ENCODE peak calls at places on chromosomes 16 and 17, in seven cellular contexts. U is activated CD4-positive, alpha-beta T cell treated with anti-CD3 and anti-CD28 coated beads, Interleukin-2, amount 50 U/mL, for 24 hours; M is stimulated activated CD4-positive, alpha-beta T cell treated with anti-CD3 and anti-CD28 coated beads, Interleukin-1b, Interleukin-23, amount 100 ng/mL, for 1 hour; B is effector CD4-positive, alpha-beta T cell; A is stimulated activated CD8-positive, alpha-beta memory T cell treated with anti-CD3 and anti-CD28 coated beads, Interleukin-15, amount 100 ng/mL, for 1 hour; Z is cardiac fibroblast; W is AG20443. I is an unnamed sample.

GRCh38 chr17:40363480-40363838 is 1.1 kb downstream of the GJD3 start:
- DNase-seq in A (no peak), Z (no peak), W (peak; percentile 66), U (no peak), M (no peak), B (no peak), I (no peak)

GRCh38 chr17:44315760-44316731 is 7.6 kb downstream of the RUNDC3A start:
- DNase-seq in Z (no peak), B (no peak), A (no peak), M (no peak), W (no peak), U (no peak), I (no peak)

GRCh38 chr17:59561042-59561441 is 4.4 kb upstream of the DHX40 start:
- DNase-seq in B (no peak), U (no peak), Z (peak; percentile 13), W (peak; percentile 20), M (no peak), A (no peak), I (no peak)

GRCh38 chr17:17533901-17534441 is 37.8 kb upstream of the RASD1 start:
- DNase-seq in W (no peak), U (no peak), M (no peak), A (no peak), Z (no peak), B (no peak), I (no peak)

GRCh38 chr17:59618894-59619312 is 792 bp upstream of the CLTC start:
- DNase-seq in U (no peak), Z (peak; percentile 96), M (peak; percentile 83), B (no peak), W (no peak), A (no peak), I (peak; percentile 50)

GRCh38 chr17:1043601-1044251 is 46.8 kb downstream of the TIMM22 start:
- DNase-seq in M (no peak), U (no peak), W (no peak), Z (peak; percentile 69), B (no peak), A (no peak), I (no peak)

GRCh38 chr16:49547448-49547847 is 173.8 kb downstream of the C16orf78 start:
- DNase-seq in U (no peak), B (no peak), W (no peak), A (no peak), Z (no peak), M (no peak), I (no peak)

GRCh38 chr16:88478115-88478514 is 25.0 kb downstream of the ZFPM1 start:
- DNase-seq in B (peak; percentile 37), W (no peak), A (no peak), M (no peak), U (no peak), Z (no peak), I (no peak)

GRCh38 chr17:30290077-30290476 is 1.7 kb downstream of the BLMH start:
- DNase-seq in U (no peak), Z (no peak), M (no peak), B (no peak), A (no peak), W (no peak), I (no peak)

GRCh38 chr17:2253768-2254406 is 49.7 kb downstream of the SMG6 start:
- DNase-seq in W (no peak), A (no peak), Z (no peak), U (peak; percentile 46), M (no peak), B (no peak), I (no peak)

GRCh38 chr17:6303664-6304063 is 131.3 kb downstream of the AIPL1 start:
- DNase-seq in A (no peak), B (no peak), Z (peak; percentile 5), W (peak; percentile 27), M (no peak), U (no peak), I (no peak)

GRCh38 chr17:40063034-40063765 is 435 bp downstream of the THRA start:
- DNase-seq in Z (peak; percentile 33), B (no peak), A (no peak), W (peak; percentile 48), U (no peak), M (no peak), I (no peak)

GRCh38 chr16:82016268-82016667 is 5.0 kb upstream of the SDR42E1 start:
- DNase-seq in U (no peak), A (no peak), W (no peak), B (no peak), M (no peak), Z (peak; percentile 23), I (no peak)

GRCh38 chr17:37824534-37825485 is 80.0 kb upstream of the HNF1B start:
- DNase-seq in Z (peak; percentile 71), W (peak; percentile 91), A (no peak), M (no peak), U (no peak), B (no peak), I (no peak)

GRCh38 chr17:40647549-40648325 is at the start of gene SMARCE1:
- DNase-seq in U (peak; percentile 55), M (peak; percentile 40), W (peak; percentile 84), Z (peak; percentile 84), A (peak; percentile 53), B (peak; percentile 58), I (no peak)

GRCh38 chr17:12619444-12620199 is 46.1 kb upstream of the MYOCD start:
- DNase-seq in W (no peak), B (no peak), U (no peak), Z (peak; percentile 6), M (no peak), A (no peak), I (no peak)

GRCh38 chr17:34012709-34013375 is 242.2 kb upstream of the CCL2 start:
- DNase-seq in U (no peak), B (no peak), M (no peak), Z (no peak), A (no peak), W (no peak), I (no peak)

GRCh38 chr17:35052780-35053179 is 10.7 kb downstream of the RFFL start:
- DNase-seq in U (no peak), M (no peak), B (no peak), Z (no peak), A (no peak), W (no peak), I (no peak)

GRCh38 chr17:64077409-64077808 is 52.5 kb downstream of the ERN1 start:
- DNase-seq in M (no peak), B (no peak), U (no peak), Z (no peak), A (no peak), W (no peak), I (no peak)

GRCh38 chr16:79316004-79316458 is 284.5 kb downstream of the MAF start:
- DNase-seq in B (no peak), M (peak; percentile 16), A (no peak), W (no peak), U (peak; percentile 70), Z (no peak), I (no peak)

GRCh38 chr17:18987230-18987610 is 17.3 kb downstream of the FAM83G start:
- DNase-seq in W (no peak), B (no peak), M (no peak), U (no peak), Z (no peak), A (no peak), I (no peak)

GRCh38 chr16:54351171-54351570 is 64.6 kb upstream of the IRX3 start:
- DNase-seq in A (no peak), B (no peak), M (no peak), Z (no peak), U (no peak), W (no peak), I (no peak)

GRCh38 chr16:48452991-48453760 is 68.0 kb upstream of the SIAH1 start:
- DNase-seq in W (no peak), A (no peak), M (no peak), Z (no peak), B (no peak), U (no peak), I (no peak)

GRCh38 chr17:50151937-50152547 is 1.6 kb upstream of the PPP1R9B start:
- DNase-seq in B (peak; percentile 35), A (no peak), W (peak; percentile 82), M (no peak), Z (peak; percentile 90), U (no peak), I (peak; percentile 79)

GRCh38 chr16:89641719-89642187 is 15.8 kb downstream of the CHMP1A start:
- DNase-seq in B (no peak), U (no peak), A (no peak), M (no peak), Z (no peak), W (no peak), I (no peak)

GRCh38 chr16:89706446-89707260 is 5.1 kb upstream of the SPATA2L start:
- DNase-seq in A (no peak), B (no peak), U (no peak), Z (no peak), W (peak; percentile 12), M (no peak), I (no peak)

GRCh38 chr16:30053376-30054015 is 12.1 kb upstream of the ALDOA start:
- DNase-seq in Z (peak; percentile 78), B (no peak), W (peak; percentile 69), A (no peak), U (no peak), M (no peak), I (no peak)